ENCODE peak calls at places on chromosomes 12 and 14, in four cellular contexts. One of them, this sample, is unnamed.

GRCh38 chr12:115132145-115132544 is 448.2 kb upstream of the TBX3 start:
- DNase-seq in GM12892: no peak
- DNase-seq in EH: peak; percentile 89
- DNase-seq in activated T-cell treated with anti-CD3 and anti-CD28 coated beads for 48 hours: no peak
- DNase-seq in this sample: no peak

GRCh38 chr14:96752594-96752993 is 44.6 kb upstream of the VRK1 start:
- DNase-seq in GM12892: no peak
- DNase-seq in EH: no peak
- DNase-seq in activated T-cell treated with anti-CD3 and anti-CD28 coated beads for 48 hours: no peak
- DNase-seq in this sample: no peak

GRCh38 chr12:26787125-26787495 is 45.9 kb downstream of the ITPR2 start:
- DNase-seq in GM12892: no peak
- DNase-seq in EH: peak; percentile 86
- DNase-seq in activated T-cell treated with anti-CD3 and anti-CD28 coated beads for 48 hours: no peak
- DNase-seq in this sample: peak; percentile 45

GRCh38 chr12:65685514-65685913 is 138.8 kb upstream of the HMGA2 start:
- DNase-seq in GM12892: no peak
- DNase-seq in EH: peak; percentile 55
- DNase-seq in activated T-cell treated with anti-CD3 and anti-CD28 coated beads for 48 hours: no peak
- DNase-seq in this sample: peak; percentile 31

GRCh38 chr12:5140190-5140589 is 96.5 kb downstream of the KCNA5 start:
- DNase-seq in GM12892: no peak
- DNase-seq in EH: peak; percentile 21
- DNase-seq in activated T-cell treated with anti-CD3 and anti-CD28 coated beads for 48 hours: no peak
- DNase-seq in this sample: no peak

GRCh38 chr12:20220339-20220738 is 148.0 kb upstream of the PDE3A start:
- DNase-seq in GM12892: no peak
- DNase-seq in EH: peak; percentile 69
- DNase-seq in activated T-cell treated with anti-CD3 and anti-CD28 coated beads for 48 hours: no peak
- DNase-seq in this sample: peak; percentile 66

GRCh38 chr14:104346112-104346462 is 207.7 kb downstream of the KIF26A start:
- DNase-seq in GM12892: no peak
- DNase-seq in EH: no peak
- DNase-seq in activated T-cell treated with anti-CD3 and anti-CD28 coated beads for 48 hours: no peak
- DNase-seq in this sample: no peak

GRCh38 chr12:6346235-6346832 is 4.5 kb upstream of the TNFRSF1A start:
- DNase-seq in GM12892: no peak
- DNase-seq in EH: no peak
- DNase-seq in activated T-cell treated with anti-CD3 and anti-CD28 coated beads for 48 hours: no peak
- DNase-seq in this sample: no peak

GRCh38 chr12:16475521-16475920 is 128.1 kb downstream of the MGST1 start:
- DNase-seq in GM12892: no peak
- DNase-seq in EH: no peak
- DNase-seq in activated T-cell treated with anti-CD3 and anti-CD28 coated beads for 48 hours: no peak
- DNase-seq in this sample: no peak

GRCh38 chr12:84411031-84411430 is 501.6 kb downstream of the SLC6A15 start:
- DNase-seq in GM12892: no peak
- DNase-seq in EH: no peak
- DNase-seq in activated T-cell treated with anti-CD3 and anti-CD28 coated beads for 48 hours: no peak
- DNase-seq in this sample: no peak

GRCh38 chr12:4300870-4301269 is 20.1 kb upstream of the TIGAR start:
- DNase-seq in GM12892: no peak
- DNase-seq in EH: no peak
- DNase-seq in activated T-cell treated with anti-CD3 and anti-CD28 coated beads for 48 hours: no peak
- DNase-seq in this sample: no peak

GRCh38 chr14:77281852-77282251 is 10.8 kb upstream of the NGB start:
- DNase-seq in GM12892: no peak
- DNase-seq in EH: no peak
- DNase-seq in activated T-cell treated with anti-CD3 and anti-CD28 coated beads for 48 hours: no peak
- DNase-seq in this sample: no peak

GRCh38 chr12:3604750-3605638 is 114.0 kb downstream of the PRMT8 start:
- DNase-seq in GM12892: no peak
- DNase-seq in EH: peak; percentile 20
- DNase-seq in activated T-cell treated with anti-CD3 and anti-CD28 coated beads for 48 hours: no peak
- DNase-seq in this sample: no peak

GRCh38 chr12:122889658-122890561 is 6.0 kb downstream of the VPS37B start:
- DNase-seq in GM12892: no peak
- DNase-seq in EH: no peak
- DNase-seq in activated T-cell treated with anti-CD3 and anti-CD28 coated beads for 48 hours: no peak
- DNase-seq in this sample: no peak

GRCh38 chr12:46893429-46893828 is 67.6 kb upstream of the SLC38A4 start:
- DNase-seq in GM12892: no peak
- DNase-seq in EH: no peak
- DNase-seq in activated T-cell treated with anti-CD3 and anti-CD28 coated beads for 48 hours: no peak
- DNase-seq in this sample: no peak

GRCh38 chr14:40188006-40188405 is 755.8 kb upstream of the FBXO33 start:
- DNase-seq in GM12892: no peak
- DNase-seq in EH: no peak
- DNase-seq in activated T-cell treated with anti-CD3 and anti-CD28 coated beads for 48 hours: no peak
- DNase-seq in this sample: no peak

GRCh38 chr12:78600541-78600940 is 264.0 kb upstream of the SYT1 start:
- DNase-seq in GM12892: no peak
- DNase-seq in EH: no peak
- DNase-seq in activated T-cell treated with anti-CD3 and anti-CD28 coated beads for 48 hours: no peak
- DNase-seq in this sample: no peak

GRCh38 chr12:57475271-57476161 is 4.2 kb downstream of the ARHGAP9 start:
- DNase-seq in GM12892: no peak
- DNase-seq in EH: no peak
- DNase-seq in activated T-cell treated with anti-CD3 and anti-CD28 coated beads for 48 hours: no peak
- DNase-seq in this sample: no peak

GRCh38 chr12:110073049-110073831 is 24.9 kb upstream of the C12orf76 start:
- DNase-seq in GM12892: no peak
- DNase-seq in EH: peak; percentile 35
- DNase-seq in activated T-cell treated with anti-CD3 and anti-CD28 coated beads for 48 hours: no peak
- DNase-seq in this sample: no peak

GRCh38 chr14:32564591-32564990 is 235.5 kb downstream of the AKAP6 start:
- DNase-seq in GM12892: no peak
- DNase-seq in EH: peak; percentile 76
- DNase-seq in activated T-cell treated with anti-CD3 and anti-CD28 coated beads for 48 hours: no peak
- DNase-seq in this sample: no peak

GRCh38 chr14:54108481-54109471 is 152.2 kb upstream of the BMP4 start:
- DNase-seq in GM12892: no peak
- DNase-seq in EH: peak; percentile 81
- DNase-seq in activated T-cell treated with anti-CD3 and anti-CD28 coated beads for 48 hours: no peak
- DNase-seq in this sample: peak; percentile 87

GRCh38 chr12:91951571-91951970 is 194.1 kb downstream of the BTG1 start:
- DNase-seq in GM12892: no peak
- DNase-seq in EH: peak; percentile 23
- DNase-seq in activated T-cell treated with anti-CD3 and anti-CD28 coated beads for 48 hours: no peak
- DNase-seq in this sample: no peak

GRCh38 chr12:30796508-30796780 is 41.7 kb upstream of the CAPRIN2 start:
- DNase-seq in GM12892: no peak
- DNase-seq in EH: peak; percentile 75
- DNase-seq in activated T-cell treated with anti-CD3 and anti-CD28 coated beads for 48 hours: no peak
- DNase-seq in this sample: no peak

GRCh38 chr14:24903337-24903736 is 146.6 kb downstream of the STXBP6 start:
- DNase-seq in GM12892: no peak
- DNase-seq in EH: peak; percentile 77
- DNase-seq in activated T-cell treated with anti-CD3 and anti-CD28 coated beads for 48 hours: no peak
- DNase-seq in this sample: no peak

GRCh38 chr12:41576925-41577324 is 388.8 kb downstream of the PDZRN4 start:
- DNase-seq in GM12892: no peak
- DNase-seq in EH: no peak
- DNase-seq in activated T-cell treated with anti-CD3 and anti-CD28 coated beads for 48 hours: no peak
- DNase-seq in this sample: no peak

GRCh38 chr12:92034858-92035401 is 110.7 kb downstream of the BTG1 start:
- DNase-seq in GM12892: no peak
- DNase-seq in EH: peak; percentile 79
- DNase-seq in activated T-cell treated with anti-CD3 and anti-CD28 coated beads for 48 hours: peak; percentile 11
- DNase-seq in this sample: peak; percentile 50

GRCh38 chr14:99579077-99579836 is 24.8 kb downstream of the CCDC85C start:
- DNase-seq in GM12892: no peak
- DNase-seq in EH: no peak
- DNase-seq in activated T-cell treated with anti-CD3 and anti-CD28 coated beads for 48 hours: no peak
- DNase-seq in this sample: no peak

GRCh38 chr12:122411537-122411936 is 10.9 kb downstream of the CLIP1 start:
- DNase-seq in GM12892: no peak
- DNase-seq in EH: no peak
- DNase-seq in activated T-cell treated with anti-CD3 and anti-CD28 coated beads for 48 hours: no peak
- DNase-seq in this sample: no peak

This sample was measured in glomerular endothelial cell.